ENCODE peak calls at places on chromosomes 3 and 15, in six cellular contexts. U, W, P, I, K and G are unnamed samples.
A peak's percentile ranks its signal among the peaks of the same experiment; 100 is the strongest.

GRCh38 chr15:38035701-38036100 is 101.3 kb downstream of the TMCO5A start:
- DNase-seq in U (no peak), W (no peak), P (no peak), I (no peak), K (no peak), G (peak; percentile 21)

GRCh38 chr3:126522363-126522788 is 1.6 kb upstream of the CHST13 start:
- DNase-seq in U (peak; percentile 64), W (peak; percentile 60), P (peak; percentile 28), I (peak; percentile 88), K (no peak), G (peak; percentile 43)

GRCh38 chr3:146313411-146314111 is 62.7 kb upstream of the PLSCR4 start:
- DNase-seq in U (no peak), W (no peak), P (peak; percentile 37), I (no peak), K (no peak), G (peak; percentile 91)

GRCh38 chr3:127608362-127608718 is 10.1 kb downstream of the MCM2 start:
- DNase-seq in U (no peak), W (no peak), P (no peak), I (no peak), K (no peak), G (no peak)

GRCh38 chr3:109187390-109187789 is 50.9 kb downstream of the C3orf85 start:
- DNase-seq in U (no peak), W (no peak), P (no peak), I (no peak), K (no peak), G (no peak)

GRCh38 chr3:14424711-14425573 is 22.5 kb downstream of the SLC6A6 start:
- DNase-seq in U (no peak), W (no peak), P (no peak), I (no peak), K (no peak), G (no peak)

GRCh38 chr15:44710236-44711088 is 661 bp downstream of the PATL2 start:
- DNase-seq in U (no peak), W (no peak), P (no peak), I (no peak), K (no peak), G (no peak)

GRCh38 chr15:84601555-84601838 is 688 bp downstream of the ZSCAN2 start:
- DNase-seq in U (no peak), W (no peak), P (no peak), I (no peak), K (no peak), G (no peak)

GRCh38 chr15:39285066-39285465 is 295.8 kb upstream of the THBS1 start:
- DNase-seq in U (no peak), W (no peak), P (no peak), I (no peak), K (no peak), G (no peak)

DNA sequence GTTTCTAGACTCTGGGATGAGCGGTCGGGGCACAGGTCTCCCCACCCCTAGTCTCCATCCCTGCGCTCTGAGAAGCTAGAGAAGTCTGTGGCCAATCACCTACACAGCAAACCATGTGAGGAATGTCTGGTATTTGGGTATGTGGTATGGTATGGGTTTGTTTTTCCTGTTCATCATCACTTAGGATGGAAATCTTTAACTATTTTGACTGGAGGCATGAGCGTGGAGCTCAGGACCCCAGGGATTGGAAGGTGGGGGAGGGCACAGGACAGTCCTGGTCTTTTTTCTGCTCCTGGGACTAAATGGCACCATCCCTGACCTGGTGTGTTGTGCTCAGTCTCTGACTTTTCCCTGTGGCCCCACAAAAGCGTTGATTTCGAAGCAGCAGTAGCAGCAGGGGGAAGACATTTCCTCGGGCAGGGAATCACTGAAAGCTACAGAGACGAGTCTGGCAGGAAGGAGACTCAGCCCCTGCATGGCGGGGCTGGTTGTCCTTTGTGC is 191.7 kb upstream of the TPM1 start:
- DNase-seq in U (peak; percentile 77), W (peak; percentile 83), P (no peak), I (no peak), K (peak; percentile 34), G (peak; percentile 37)
- H3K4me2 ChIP-seq in U (peak overlapping the region; percentile 76), W (peak overlapping the region; percentile 41), P (peak overlapping the region; percentile 37), I (peak overlapping the region; percentile 60), K (peak overlapping the region; percentile 34), G (peak overlapping the region; percentile 10)

DNA sequence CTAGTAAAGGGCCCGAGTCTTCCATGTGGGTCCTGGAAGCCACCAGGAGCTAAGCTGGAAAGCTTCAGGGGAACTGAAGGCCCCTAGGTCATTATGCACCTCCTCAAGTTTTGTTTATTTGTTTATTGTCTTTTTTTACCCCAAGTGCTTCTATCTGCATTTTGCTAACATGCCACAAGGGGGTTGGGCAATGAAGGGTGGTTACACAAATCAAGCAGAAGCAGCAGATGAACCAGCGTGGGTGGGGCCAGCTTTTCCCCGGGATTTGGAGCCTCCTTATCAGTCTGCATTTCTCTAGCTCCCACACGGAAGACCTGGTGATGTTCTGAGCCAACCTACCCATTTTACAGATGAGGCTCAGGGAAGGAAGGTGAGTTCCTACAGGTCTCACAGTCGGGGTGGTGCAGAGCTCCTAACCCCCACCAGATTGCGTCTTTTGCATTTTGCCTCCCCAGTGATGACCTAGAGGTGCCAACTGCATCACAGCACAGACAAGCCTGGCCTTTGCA is 16.8 kb downstream of the TMC3 start:
- DNase-seq in U (no peak), W (peak; percentile 1), P (peak; percentile 6), I (no peak), K (no peak), G (no peak)
- TF ChIP-seq MAX in U (no peak), W (no peak), P (no peak), I (no peak), K (no peak), G (no peak)

GRCh38 chr15:99253381-99254090 is 2.3 kb downstream of the LRRC28 start:
- DNase-seq in U (no peak), W (no peak), P (no peak), I (peak; percentile 31), K (no peak), G (no peak)
- H3K4me2 ChIP-seq in U (no peak overlapping the region), W (no peak overlapping the region), P (no peak overlapping the region), I (peak overlapping the region; percentile 58), K (no peak overlapping the region), G (peak overlapping the region; percentile 21)

DNA sequence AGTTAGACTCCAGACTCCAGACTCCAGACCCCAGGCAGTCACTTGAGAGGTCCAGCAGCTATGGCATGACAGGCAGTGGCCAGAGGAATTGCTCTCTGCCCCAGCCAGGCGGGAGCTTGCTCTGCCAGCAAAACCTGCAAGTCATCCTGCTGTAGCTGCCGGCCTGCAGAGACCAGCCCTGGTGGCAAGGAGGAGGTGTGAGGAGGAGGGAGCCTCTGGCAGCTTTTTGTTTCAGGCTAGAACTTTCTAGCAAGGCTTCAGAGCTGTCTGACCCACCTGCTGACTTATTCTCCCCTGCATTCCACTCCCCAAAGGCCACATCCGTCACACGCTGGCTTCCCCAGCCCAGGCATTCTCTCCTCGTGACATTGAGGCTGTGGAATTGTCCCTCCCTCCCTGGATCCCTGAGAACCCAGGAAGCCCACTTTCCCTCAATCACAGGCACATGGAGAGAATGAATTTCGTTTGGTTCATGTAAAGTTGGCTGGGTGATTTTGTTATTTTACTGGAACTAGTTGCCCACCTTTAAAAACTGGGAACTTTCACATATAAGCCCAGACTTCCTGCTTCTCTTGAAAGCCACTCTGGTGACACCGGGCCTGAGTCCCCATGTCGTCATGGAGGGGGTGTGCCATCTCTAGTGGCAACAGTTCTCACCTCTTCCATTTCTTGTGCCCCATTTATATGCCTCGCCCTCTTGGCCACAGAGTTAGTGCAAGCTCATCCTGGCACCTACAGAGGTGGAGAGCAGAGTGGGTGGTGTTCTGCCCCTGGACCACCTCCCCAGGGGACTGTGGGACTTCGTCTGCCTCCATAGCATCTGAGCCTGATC is 82.8 kb downstream of the ABHD5 start:
- DNase-seq in U (no peak), W (peak; percentile 18), P (no peak), I (peak; percentile 65), K (no peak), G (no peak)
- TF ChIP-seq MAX in U (peak; percentile 76), W (no peak), P (no peak), I (no peak), K (peak; percentile 73), G (no peak)